ENCODE peak calls at places on chromosomes 2 and 18, in ten cellular contexts. K, Z, M, H, U, R, S, L, Y and O are unnamed samples.

GRCh38 chr2:157415632-157416101 is 28.2 kb downstream of the CYTIP start:
- DNase-seq in K (no peak), Z (no peak), M (no peak), H (no peak), U (no peak), R (no peak), S (no peak), L (no peak), Y (no peak), O (no peak)

GRCh38 chr2:161115605-161116097 is 44.6 kb upstream of the TANK start:
- DNase-seq in K (no peak), Z (no peak), M (no peak), H (no peak), U (no peak), R (no peak), S (no peak), L (no peak), Y (no peak), O (no peak)

GRCh38 chr18:44826418-44827259 is 146.0 kb downstream of the SETBP1 start:
- DNase-seq in K (no peak), Z (no peak), M (peak), H (no peak), U (no peak), R (peak), S (no peak), L (peak), Y (peak), O (no peak)

GRCh38 chr2:108916397-108917077 is 72.5 kb downstream of the EDAR start:
- DNase-seq in K (no peak), Z (no peak), M (no peak), H (no peak), U (no peak), R (no peak), S (no peak), L (no peak), Y (no peak), O (no peak)

GRCh38 chr2:171741189-171741588 is 53.9 kb downstream of the DYNC1I2 start:
- DNase-seq in K (no peak), Z (no peak), M (no peak), H (no peak), U (no peak), R (peak), S (no peak), L (no peak), Y (no peak), O (no peak)

GRCh38 chr18:13640266-13640860 is 86.0 kb downstream of the FAM210A start:
- DNase-seq in K (no peak), Z (no peak), M (no peak), H (no peak), U (no peak), R (no peak), S (no peak), L (no peak), Y (no peak), O (no peak)

GRCh38 chr18:54075681-54076080 is 148.8 kb downstream of the MBD2 start:
- DNase-seq in K (no peak), Z (no peak), M (no peak), H (no peak), U (no peak), R (no peak), S (no peak), L (no peak), Y (no peak), O (no peak)

GRCh38 chr2:107932483-107932882 is 53.8 kb upstream of the SLC5A7 start:
- DNase-seq in K (no peak), Z (no peak), M (no peak), H (no peak), U (no peak), R (peak), S (no peak), L (no peak), Y (no peak), O (no peak)

GRCh38 chr2:58762176-58762781 is 521.2 kb upstream of the FANCL start:
- DNase-seq in K (peak), Z (no peak), M (peak), H (no peak), U (peak), R (peak), S (peak), L (peak), Y (peak), O (no peak)

GRCh38 chr18:2425426-2426317 is 145.6 kb downstream of the METTL4 start:
- DNase-seq in K (no peak), Z (no peak), M (no peak), H (no peak), U (no peak), R (no peak), S (no peak), L (no peak), Y (no peak), O (no peak)

GRCh38 chr18:76977108-76977621 is 154.8 kb downstream of the ZNF236 start:
- DNase-seq in K (no peak), Z (peak), M (peak), H (no peak), U (no peak), R (peak), S (no peak), L (no peak), Y (no peak), O (no peak)

DNA sequence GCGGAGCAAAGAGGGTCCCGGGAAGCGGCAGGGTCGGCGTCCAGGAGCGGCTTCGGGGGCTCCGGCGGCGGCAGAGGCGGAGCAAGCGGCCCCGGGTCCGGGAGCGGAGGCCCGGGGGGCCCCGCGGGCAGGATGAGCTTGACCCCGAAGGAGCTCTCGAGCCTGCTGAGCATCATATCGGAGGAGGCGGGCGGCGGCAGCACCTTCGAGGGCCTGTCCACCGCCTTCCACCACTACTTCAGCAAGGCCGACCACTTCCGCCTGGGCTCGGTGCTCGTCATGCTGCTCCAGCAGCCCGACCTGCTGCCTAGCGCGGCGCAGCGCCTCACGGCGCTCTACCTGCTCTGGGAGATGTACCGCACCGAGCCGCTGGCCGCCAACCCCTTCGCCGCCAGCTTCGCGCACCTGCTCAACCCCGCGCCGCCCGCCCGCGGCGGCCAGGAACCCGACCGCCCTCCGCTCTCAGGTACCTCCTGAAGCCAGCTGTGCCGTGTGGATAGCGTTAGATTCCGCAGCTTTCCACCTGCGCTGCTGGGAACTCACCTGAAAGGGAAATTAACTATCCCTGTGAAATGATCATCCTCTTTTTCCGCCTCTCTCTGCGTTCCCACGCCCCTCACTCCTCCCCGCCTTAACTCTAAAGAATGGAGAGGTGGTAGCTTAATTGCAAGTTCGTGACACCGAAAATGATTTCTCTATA is 477 bp downstream of the CNOT11 start:
- DNase-seq in K (peak), Z (peak), M (peak), H (peak), U (peak), R (peak), S (peak), L (peak), Y (no peak), O (peak)
- TF ChIP-seq CTCF in K (no peak), Z (no peak), M (no peak), H (no peak), U (no peak), R (no peak), S (no peak), L (no peak), Y (no peak), O (no peak)

GRCh38 chr2:115277366-115277765 is 834.9 kb downstream of the DPP10 start:
- DNase-seq in K (no peak), Z (no peak), M (no peak), H (no peak), U (no peak), R (no peak), S (no peak), L (no peak), Y (no peak), O (no peak)
- TF ChIP-seq CTCF in K (no peak), Z (no peak), M (no peak), H (no peak), U (no peak), R (no peak), S (no peak), L (no peak), Y (no peak), O (no peak)

GRCh38 chr2:47179325-47179724 is 24.2 kb upstream of the STPG4 start:
- DNase-seq in K (no peak), Z (no peak), M (no peak), H (no peak), U (no peak), R (no peak), S (no peak), L (no peak), Y (no peak), O (no peak)
- TF ChIP-seq CTCF in K (no peak), Z (no peak), M (no peak), H (no peak), U (no peak), R (no peak), S (no peak), L (no peak), Y (no peak), O (no peak)

GRCh38 chr2:25712455-25712854 is 39.1 kb upstream of the DTNB start:
- DNase-seq in K (no peak), Z (no peak), M (no peak), H (no peak), U (no peak), R (no peak), S (no peak), L (no peak), Y (no peak), O (no peak)

GRCh38 chr2:25709349-25709748 is 36.0 kb upstream of the DTNB start:
- DNase-seq in K (no peak), Z (no peak), M (no peak), H (no peak), U (no peak), R (no peak), S (no peak), L (no peak), Y (no peak), O (no peak)

GRCh38 chr2:25710750-25711149 is 37.4 kb upstream of the DTNB start:
- DNase-seq in K (no peak), Z (no peak), M (no peak), H (no peak), U (no peak), R (no peak), S (no peak), L (no peak), Y (no peak), O (no peak)

GRCh38 chr2:25711641-25712369 is 38.4 kb upstream of the DTNB start:
- DNase-seq in K (peak), Z (no peak), M (no peak), H (no peak), U (no peak), R (no peak), S (no peak), L (no peak), Y (no peak), O (no peak)

DNA sequence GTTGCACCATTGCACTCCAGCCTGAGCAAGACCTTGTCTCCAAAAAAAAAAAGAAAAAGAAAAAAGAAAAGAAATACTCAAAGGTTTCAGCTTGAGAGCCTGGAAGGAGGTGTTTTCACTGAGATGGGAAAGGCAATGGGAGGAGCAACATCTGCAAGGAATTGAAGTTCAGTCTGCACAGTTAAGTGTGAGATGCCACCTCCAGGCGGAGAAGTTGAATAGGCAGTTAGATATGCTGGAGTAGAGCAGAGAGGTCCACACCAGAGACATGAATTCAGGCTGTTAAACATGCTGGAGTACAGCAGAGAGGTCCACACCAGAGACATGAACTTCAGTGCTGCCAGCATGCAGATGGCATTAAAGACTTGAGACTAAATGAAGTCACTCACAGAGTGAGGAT is 41.4 kb upstream of the DTNB start:
- DNase-seq in K (no peak), Z (no peak), M (no peak), H (no peak), U (no peak), R (peak), S (no peak), L (no peak), Y (no peak), O (no peak)
- TF ChIP-seq CTCF in K (no peak), Z (no peak), M (no peak), H (no peak), U (no peak), R (peak), S (no peak), L (no peak), Y (no peak), O (no peak)

DNA sequence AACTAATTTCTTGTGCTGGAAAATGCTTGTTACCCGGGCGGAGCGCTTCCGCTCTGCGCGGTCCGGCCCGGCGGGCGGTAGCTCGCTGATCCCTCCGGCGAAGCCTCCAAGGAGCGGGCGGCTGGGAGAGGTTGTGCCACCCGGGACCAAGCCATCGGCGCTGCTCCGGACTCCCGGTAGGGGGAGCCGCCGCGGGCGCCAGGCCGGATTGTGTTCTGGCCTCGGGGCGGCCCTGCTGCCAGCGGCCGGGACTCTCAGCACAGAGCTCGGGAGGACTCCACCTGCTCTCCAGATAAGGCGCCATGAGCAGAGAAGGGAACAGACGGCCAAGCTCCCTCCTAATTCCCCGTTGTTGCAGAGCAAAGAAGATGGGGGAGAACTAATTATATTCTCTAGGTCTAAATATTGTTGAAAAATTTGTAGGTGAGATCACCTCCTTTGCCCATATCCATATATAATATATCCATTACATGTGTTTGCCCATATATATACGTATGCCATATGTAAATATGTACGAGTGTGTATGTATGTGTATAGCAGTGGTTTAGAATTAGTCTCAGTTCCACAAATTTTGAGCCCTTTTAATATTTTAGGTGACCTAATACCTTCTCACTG is 13.8 kb upstream of the SATB2 start:
- DNase-seq in K (peak), Z (peak), M (peak), H (peak), U (peak), R (peak), S (peak), L (peak), Y (no peak), O (peak)
- TF ChIP-seq CTCF in K (peak), Z (peak), M (peak), H (peak), U (peak), R (peak), S (peak), L (no peak), Y (peak), O (peak)

DNA sequence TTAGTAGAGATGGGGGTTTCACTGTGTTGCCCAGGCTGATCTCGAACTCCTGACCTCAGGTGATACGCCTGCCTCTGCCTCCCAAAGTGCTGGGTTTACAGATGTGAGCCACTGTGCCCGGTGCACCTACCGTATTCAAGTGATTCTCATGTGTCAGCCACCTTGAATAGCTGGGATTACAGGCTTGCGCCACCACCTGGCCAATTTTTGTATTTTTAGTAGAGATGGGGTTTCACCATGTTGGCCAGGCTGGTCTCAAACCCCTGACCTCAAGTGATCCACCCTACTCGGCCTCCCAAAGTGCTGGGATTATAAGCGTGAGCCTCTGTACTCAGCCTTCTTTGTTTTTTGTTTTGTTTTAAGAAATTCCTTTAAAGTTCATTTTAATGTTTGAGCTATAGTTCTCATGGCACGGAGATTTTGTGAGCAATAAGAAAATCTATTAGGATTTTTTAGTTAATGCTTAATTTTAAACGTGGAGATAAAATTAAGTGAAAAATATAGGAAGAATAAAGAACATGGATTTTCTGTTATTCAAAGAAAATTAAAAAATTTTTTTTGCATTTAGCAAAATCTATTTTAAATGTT is 242.6 kb downstream of the PHLPP1 start:
- DNase-seq in K (peak), Z (no peak), M (peak), H (no peak), U (no peak), R (peak), S (no peak), L (peak), Y (no peak), O (no peak)
- TF ChIP-seq CTCF in K (peak), Z (no peak), M (peak), H (peak), U (peak), R (peak), S (peak), L (no peak), Y (peak), O (peak)

GRCh38 chr2:128371648-128372345 is 53.1 kb upstream of the HS6ST1 start:
- DNase-seq in K (no peak), Z (no peak), M (peak), H (no peak), U (no peak), R (no peak), S (no peak), L (no peak), Y (no peak), O (no peak)
- TF ChIP-seq CTCF in K (no peak), Z (no peak), M (no peak), H (no peak), U (no peak), R (no peak), S (no peak), L (no peak), Y (no peak), O (no peak)

GRCh38 chr18:78074400-78075020 is 824.9 kb downstream of the GALR1 start:
- DNase-seq in K (no peak), Z (no peak), M (no peak), H (no peak), U (no peak), R (no peak), S (no peak), L (no peak), Y (no peak), O (no peak)
- TF ChIP-seq CTCF in K (no peak), Z (no peak), M (no peak), H (no peak), U (peak), R (no peak), S (no peak), L (no peak), Y (no peak), O (no peak)

DNA sequence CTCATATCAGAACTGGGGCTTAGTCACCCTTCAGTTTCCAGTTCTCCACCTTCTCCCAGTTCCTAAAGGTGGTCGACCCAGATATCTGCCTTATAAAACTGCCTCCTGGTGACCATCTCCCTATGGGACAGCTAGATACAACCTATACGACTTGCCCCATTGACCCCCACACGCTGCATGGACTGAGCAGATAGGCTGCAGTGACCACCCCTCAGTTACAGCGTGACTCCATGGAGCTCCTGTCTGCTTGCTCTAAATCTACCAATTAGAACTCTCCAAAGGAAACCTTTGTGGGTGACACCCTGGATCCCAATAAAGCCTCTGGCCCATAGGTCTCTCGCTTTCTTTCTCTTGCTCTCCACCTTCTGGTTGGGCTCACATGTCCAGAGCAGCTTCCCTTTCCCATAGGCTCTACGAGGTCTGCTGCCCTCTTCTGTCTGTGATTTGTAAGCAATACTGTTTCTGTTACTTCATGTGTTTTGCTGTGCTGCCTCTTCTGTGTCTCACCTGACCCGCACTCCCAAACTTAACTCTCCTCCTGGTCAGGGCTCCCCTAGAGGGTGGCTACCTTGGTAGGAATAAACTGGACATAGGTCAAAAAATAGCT is 971.3 kb upstream of the FAM98A start:
- DNase-seq in K (peak), Z (no peak), M (peak), H (no peak), U (no peak), R (no peak), S (peak), L (peak), Y (no peak), O (no peak)
- TF ChIP-seq CTCF in K (peak), Z (no peak), M (no peak), H (no peak), U (peak), R (no peak), S (no peak), L (no peak), Y (no peak), O (peak)

GRCh38 chr18:24514439-24514838 is 54.0 kb downstream of the HRH4 start:
- DNase-seq in K (no peak), Z (no peak), M (no peak), H (peak), U (no peak), R (peak), S (peak), L (no peak), Y (no peak), O (peak)
- TF ChIP-seq CTCF in K (peak), Z (peak), M (no peak), H (peak), U (peak), R (peak), S (peak), L (no peak), Y (peak), O (peak)